ENCODE peak calls at places on chromosomes 6 and 20, in four cellular contexts. I is H9, J is IMR-90, L is neuronal stem cell. Z is an unnamed sample.

GRCh38 chr20:15345287-15345686 is 1007.9 kb upstream of the FLRT3 start:
- DNase-seq in J (no peak), L (no peak), I (no peak), Z (no peak)

GRCh38 chr6:147142684-147143245 is 61.5 kb upstream of the STXBP5 start:
- DNase-seq in I (no peak), L (no peak), J (no peak), Z (no peak)

GRCh38 chr6:28710466-28711191 is 184.9 kb downstream of the GPX5 start:
- DNase-seq in J (peak), L (no peak), I (peak), Z (no peak)

GRCh38 chr6:117227245-117227962 is 38.0 kb upstream of the VGLL2 start:
- DNase-seq in I (no peak), J (no peak), L (no peak), Z (no peak)

GRCh38 chr6:80974579-80974978 is 777.9 kb downstream of the TENT5A start:
- DNase-seq in L (no peak), I (peak), J (no peak), Z (no peak)

GRCh38 chr20:45087115-45087785 is 13.7 kb downstream of the KCNS1 start:
- DNase-seq in L (no peak), I (no peak), J (no peak), Z (no peak)

GRCh38 chr6:165686966-165687365 is 23.9 kb upstream of the PDE10A start:
- DNase-seq in L (no peak), J (no peak), I (no peak), Z (no peak)

GRCh38 chr6:131167773-131168172 is 32.5 kb downstream of the AKAP7 start:
- DNase-seq in L (no peak), I (no peak), J (peak), Z (no peak)

GRCh38 chr6:151067684-151068596 is 171.8 kb upstream of the AKAP12 start:
- DNase-seq in I (no peak), L (no peak), J (peak), Z (peak)

GRCh38 chr20:24752612-24753011 is 196.5 kb upstream of the CST7 start:
- DNase-seq in I (no peak), L (no peak), J (no peak), Z (no peak)

GRCh38 chr6:19613678-19614077 is 223.5 kb upstream of the ID4 start:
- DNase-seq in J (no peak), L (no peak), I (peak), Z (no peak)

GRCh38 chr6:47292944-47293343 is 16.8 kb downstream of the TNFRSF21 start:
- DNase-seq in I (no peak), J (peak), L (no peak), Z (no peak)

GRCh38 chr20:20782747-20783146 is 70.3 kb upstream of the RALGAPA2 start:
- DNase-seq in I (no peak), J (no peak), L (no peak), Z (no peak)

GRCh38 chr20:17969884-17970409 is 1.1 kb downstream of the MGME1 start:
- DNase-seq in I (no peak), L (no peak), J (peak), Z (peak)

GRCh38 chr20:17061721-17062120 is 165.1 kb upstream of the PCSK2 start:
- DNase-seq in I (no peak), L (no peak), J (no peak), Z (no peak)

GRCh38 chr20:10571313-10571815 is 102.4 kb downstream of the JAG1 start:
- DNase-seq in L (no peak), I (no peak), J (no peak), Z (no peak)

GRCh38 chr20:36337886-36338285 is 31.7 kb downstream of the DLGAP4 start:
- DNase-seq in L (no peak), J (no peak), I (no peak), Z (no peak)

GRCh38 chr6:3750324-3751018 is 1.0 kb downstream of the PXDC1 start:
- DNase-seq in I (peak), L (peak), J (peak), Z (peak)

GRCh38 chr6:138989098-138989983 is 1.3 kb upstream of the REPS1 start:
- DNase-seq in L (no peak), I (no peak), J (no peak), Z (no peak)

GRCh38 chr6:162177733-162178132 is 549.8 kb downstream of the PRKN start:
- DNase-seq in I (peak), L (no peak), J (no peak), Z (no peak)

GRCh38 chr6:99416226-99416625 is 8.9 kb downstream of the PNISR start:
- DNase-seq in I (no peak), L (no peak), J (peak), Z (no peak)

GRCh38 chr6:85044336-85044735 is 279.9 kb upstream of the TBX18 start:
- DNase-seq in L (no peak), I (no peak), J (no peak), Z (no peak)

GRCh38 chr20:43409041-43409913 is 48.4 kb upstream of the SRSF6 start:
- DNase-seq in L (peak), J (peak), I (peak), Z (no peak)

GRCh38 chr6:121376411-121376810 is 42.1 kb upstream of the TBC1D32 start:
- DNase-seq in L (no peak), I (no peak), J (no peak), Z (no peak)

GRCh38 chr6:53604623-53605190 is 59.8 kb upstream of the GCLC start:
- DNase-seq in I (no peak), L (no peak), J (no peak), Z (no peak)

DNA sequence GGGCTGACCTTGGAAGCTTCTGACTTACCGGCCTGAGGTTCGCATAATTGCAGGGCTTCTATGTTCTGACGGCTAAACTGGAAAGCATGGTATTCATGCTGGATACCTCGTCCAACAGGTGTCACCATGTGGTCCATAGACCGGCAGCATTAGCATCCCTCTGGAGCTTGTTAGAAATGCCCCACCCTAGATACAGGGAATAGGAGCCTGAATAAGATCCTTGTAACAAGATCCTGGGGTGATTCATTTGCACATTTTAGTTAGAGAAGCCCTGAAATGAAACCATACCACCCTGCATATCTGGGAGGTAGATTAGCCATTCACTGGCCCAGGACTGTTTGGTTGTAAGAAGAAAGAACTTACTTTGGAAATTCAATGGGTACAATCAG is 77.7 kb downstream of the TMEM170B start:
- DNase-seq in J (peak), I (no peak), L (no peak), Z (no peak)
- H3K4ac ChIP-seq in J (peak), I (no peak), L (no peak), Z (no peak)

GRCh38 chr20:23248524-23248923 is 102.1 kb upstream of the NXT1 start:
- DNase-seq in L (no peak), J (no peak), I (no peak), Z (no peak)
- H3K4me2 ChIP-seq in L (no peak), J (no peak), I (no peak), Z (no peak)

DNA sequence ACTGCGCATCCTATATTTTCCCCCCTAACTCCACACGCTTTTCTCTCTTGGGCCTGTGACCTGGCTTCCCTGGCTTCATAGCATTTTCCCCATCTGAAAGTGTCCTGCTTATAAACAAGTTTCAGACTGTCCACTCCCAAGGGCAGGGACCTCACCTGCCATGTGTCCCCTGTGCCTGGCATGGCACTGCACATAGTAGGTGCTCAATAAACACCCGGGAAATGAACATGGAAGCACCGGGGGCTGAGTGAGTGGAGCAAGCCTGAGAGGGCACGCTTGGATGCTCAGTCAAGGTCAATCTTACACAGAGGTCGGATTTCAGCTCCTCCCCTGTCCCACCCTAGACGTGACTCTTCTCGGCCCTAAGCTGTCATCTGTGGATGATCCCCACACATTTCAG is 96.9 kb downstream of the NFATC2 start:
- DNase-seq in I (no peak), L (no peak), J (no peak), Z (no peak)
- H3K4ac ChIP-seq in I (no peak), L (no peak), J (peak), Z (peak)

GRCh38 chr20:49705358-49705757 is 8.3 kb downstream of the B4GALT5 start:
- DNase-seq in J (no peak), I (no peak), L (no peak), Z (no peak)

GRCh38 chr20:49704932-49705336 is 8.7 kb downstream of the B4GALT5 start:
- DNase-seq in J (no peak), I (no peak), L (no peak), Z (no peak)

GRCh38 chr20:49711331-49711987 is 2.2 kb downstream of the B4GALT5 start:
- DNase-seq in L (no peak), J (no peak), I (no peak), Z (no peak)

GRCh38 chr20:49701916-49702315 is 11.8 kb downstream of the B4GALT5 start:
- DNase-seq in I (no peak), J (no peak), L (no peak), Z (no peak)

GRCh38 chr20:49706548-49707517 is 6.8 kb downstream of the B4GALT5 start:
- DNase-seq in I (no peak), L (no peak), J (no peak), Z (no peak)
- H3K4me2 ChIP-seq in I (no peak), L (no peak), J (no peak), Z (no peak)

DNA sequence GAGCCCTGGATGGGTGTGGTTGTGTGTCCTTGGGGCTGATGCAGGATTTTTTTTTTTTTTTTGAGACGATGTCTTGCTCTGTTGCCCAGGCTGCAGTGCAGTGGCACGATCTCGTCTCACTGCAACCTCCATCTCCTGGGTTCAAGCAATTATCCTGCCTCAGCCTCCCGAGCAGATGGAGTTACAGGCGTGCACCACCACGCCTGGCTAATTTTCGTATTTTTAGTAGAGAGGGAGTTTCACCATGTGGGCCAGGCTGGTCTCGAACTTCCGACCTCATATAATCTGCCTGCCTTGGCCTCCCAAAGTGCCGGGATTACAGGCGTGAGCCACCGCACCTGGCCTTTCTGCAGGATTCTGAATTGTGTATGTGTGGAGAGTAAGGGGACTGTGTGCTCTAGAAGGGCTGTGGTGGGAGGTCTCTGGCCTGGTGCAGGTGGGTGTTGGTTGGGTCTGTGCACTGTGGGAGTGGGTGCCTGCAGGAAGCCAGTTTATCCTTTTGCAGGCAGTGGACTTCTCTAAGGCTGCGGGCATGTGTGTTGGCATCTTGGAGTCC is 11.0 kb upstream of the ID1 start:
- DNase-seq in I (no peak), L (no peak), J (no peak), Z (no peak)
- H3K4ac ChIP-seq in I (no peak), L (no peak), J (peak), Z (peak)

GRCh38 chr20:59770270-59770669 is 163.2 kb downstream of the SYCP2 start:
- DNase-seq in J (no peak), I (no peak), L (no peak), Z (no peak)

GRCh38 chr20:59770851-59771250 is 162.6 kb downstream of the SYCP2 start:
- DNase-seq in L (no peak), J (no peak), I (no peak), Z (no peak)

GRCh38 chr20:59767656-59768055 is 163.3 kb downstream of the PHACTR3 start:
- DNase-seq in J (no peak), I (no peak), L (no peak), Z (no peak)

GRCh38 chr20:59764037-59764436 is 159.7 kb downstream of the PHACTR3 start:
- DNase-seq in J (no peak), I (no peak), L (no peak), Z (no peak)

DNA sequence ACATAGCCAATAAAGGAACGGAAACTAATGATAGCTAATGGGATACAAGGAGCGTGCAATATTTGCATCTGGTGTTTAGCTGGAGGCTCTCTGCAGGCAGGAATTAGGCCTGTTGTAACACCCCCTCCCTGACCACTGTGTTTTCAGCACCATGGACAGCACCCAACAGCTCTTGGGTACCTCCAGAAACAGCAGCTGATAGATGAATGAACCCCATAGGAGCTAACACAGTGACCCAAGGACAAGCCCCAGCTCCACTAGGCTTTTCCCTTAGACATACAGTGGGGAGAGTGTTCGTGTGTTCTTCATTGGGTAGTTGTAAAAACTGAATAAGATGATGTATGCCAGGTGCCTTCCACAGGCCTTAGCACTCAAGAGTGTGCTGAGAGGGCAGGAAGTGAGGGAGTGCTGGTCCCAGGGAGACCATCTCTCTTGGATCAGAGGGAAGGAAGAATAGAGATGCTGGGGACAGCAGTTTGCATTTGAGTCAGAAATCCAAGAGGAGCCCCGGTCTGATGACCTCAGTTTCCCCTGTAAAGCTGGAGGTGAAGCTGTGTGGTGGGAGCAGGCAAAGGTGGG is 161.3 kb downstream of the PHACTR3 start:
- DNase-seq in L (peak), J (no peak), I (peak), Z (no peak)
- H3K4me2 ChIP-seq in L (no peak), J (no peak), I (no peak), Z (no peak)